ENCODE peak calls at places on chromosome 3, in seven cellular contexts. T is K562, M is GM23338, C is colonic mucosa, I is PC-3, R is astrocyte, W is uterus. Y is an unnamed sample.

GRCh38 chr3:184234224-184234623 is 4.8 kb downstream of the VWA5B2 start:
- DNase-seq in T (peak; percentile 43), M (peak; percentile 48), C (no peak), I (peak; percentile 95), R (peak; percentile 70), W (peak; percentile 49), Y (no peak)

GRCh38 chr3:136343873-136344281 is 93.7 kb downstream of the PCCB start:
- DNase-seq in T (peak; percentile 57), M (no peak), C (peak; percentile 93), I (peak; percentile 83), R (peak; percentile 98), W (peak; percentile 70), Y (peak; percentile 92)

GRCh38 chr3:162295323-162295983 is 798.8 kb downstream of the OTOL1 start:
- DNase-seq in T (no peak), M (peak; percentile 1), C (no peak), I (peak; percentile 97), R (peak; percentile 98), W (no peak), Y (no peak)

GRCh38 chr3:14562441-14562840 is 22.3 kb upstream of the GRIP2 start:
- DNase-seq in T (no peak), M (no peak), C (no peak), I (no peak), R (peak; percentile 16), W (no peak), Y (no peak)

GRCh38 chr3:128424508-128425069 is 42.1 kb downstream of the DNAJB8 start:
- DNase-seq in T (peak; percentile 41), M (no peak), C (no peak), I (peak; percentile 49), R (peak; percentile 42), W (peak; percentile 39), Y (no peak)

GRCh38 chr3:196684548-196685407 is 27.3 kb downstream of the CEP19 start:
- DNase-seq in T (peak; percentile 63), M (peak; percentile 78), C (peak; percentile 75), I (peak; percentile 80), R (peak; percentile 14), W (peak; percentile 49), Y (peak; percentile 74)

GRCh38 chr3:64351713-64352595 is 126.7 kb upstream of the PRICKLE2 start:
- DNase-seq in T (no peak), M (no peak), C (no peak), I (no peak), R (peak; percentile 85), W (no peak), Y (no peak)

GRCh38 chr3:52986938-52987337 is 58.9 kb downstream of the SFMBT1 start:
- DNase-seq in T (no peak), M (peak; percentile 57), C (no peak), I (no peak), R (peak; percentile 22), W (no peak), Y (no peak)

GRCh38 chr3:150150633-150151032 is 179.9 kb upstream of the PFN2 start:
- DNase-seq in T (no peak), M (no peak), C (no peak), I (peak; percentile 13), R (no peak), W (no peak), Y (no peak)

GRCh38 chr3:180332608-180333007 is 269.4 kb upstream of the TTC14 start:
- DNase-seq in T (no peak), M (no peak), C (no peak), I (no peak), R (no peak), W (no peak), Y (no peak)

GRCh38 chr3:72977463-72977862 is 19.1 kb upstream of the PPP4R2 start:
- DNase-seq in T (no peak), M (no peak), C (no peak), I (no peak), R (no peak), W (no peak), Y (no peak)

GRCh38 chr3:134052370-134052769 is 22.6 kb upstream of the SLCO2A1 start:
- DNase-seq in T (no peak), M (no peak), C (no peak), I (no peak), R (no peak), W (no peak), Y (no peak)

GRCh38 chr3:46542344-46542743 is 23.8 kb downstream of the LRRC2 start:
- DNase-seq in T (no peak), M (no peak), C (no peak), I (peak; percentile 52), R (no peak), W (no peak), Y (no peak)

GRCh38 chr3:128133273-128133883 is 9.8 kb upstream of the RUVBL1 start:
- DNase-seq in T (no peak), M (peak; percentile 83), C (peak; percentile 36), I (peak; percentile 51), R (peak; percentile 34), W (no peak), Y (no peak)

GRCh38 chr3:128334086-128334650 is 132.5 kb downstream of the DNAJB8 start:
- DNase-seq in T (no peak), M (no peak), C (no peak), I (no peak), R (no peak), W (no peak), Y (no peak)

GRCh38 chr3:23629181-23629893 is 176.4 kb upstream of the UBE2E1 start:
- DNase-seq in T (no peak), M (no peak), C (peak; percentile 49), I (peak; percentile 77), R (peak; percentile 86), W (no peak), Y (no peak)

GRCh38 chr3:154323921-154324738 is at the start of gene DHX36:
- DNase-seq in T (peak; percentile 87), M (peak; percentile 97), C (peak; percentile 89), I (peak; percentile 84), R (peak; percentile 88), W (peak; percentile 90), Y (peak; percentile 92)

GRCh38 chr3:139425745-139426400 is 36.4 kb upstream of the COPB2 start:
- DNase-seq in T (no peak), M (no peak), C (no peak), I (peak; percentile 4), R (no peak), W (no peak), Y (no peak)

GRCh38 chr3:107662109-107662477 is 139.3 kb downstream of the BBX start:
- DNase-seq in T (no peak), M (no peak), C (peak; percentile 21), I (peak; percentile 33), R (peak; percentile 79), W (peak; percentile 34), Y (no peak)

GRCh38 chr3:63921741-63922482 is 9.7 kb upstream of the SCAANT1 start:
- DNase-seq in T (no peak), M (no peak), C (no peak), I (no peak), R (no peak), W (no peak), Y (no peak)

GRCh38 chr3:55434789-55435188 is 52.3 kb downstream of the WNT5A start:
- DNase-seq in T (peak; percentile 19), M (peak; percentile 81), C (peak; percentile 49), I (peak; percentile 73), R (no peak), W (no peak), Y (no peak)

GRCh38 chr3:10945683-10946287 is 46.8 kb upstream of the SLC6A1 start:
- DNase-seq in T (peak; percentile 89), M (peak; percentile 90), C (peak; percentile 40), I (peak; percentile 77), R (no peak), W (peak; percentile 52), Y (no peak)

GRCh38 chr3:196179380-196180308 is 31.6 kb downstream of the ZDHHC19 start:
- DNase-seq in T (peak; percentile 68), M (peak; percentile 73), C (no peak), I (peak; percentile 73), R (peak; percentile 93), W (no peak), Y (no peak)

GRCh38 chr3:124361566-124361965 is 368.7 kb upstream of the UMPS start:
- DNase-seq in T (no peak), M (no peak), C (peak; percentile 67), I (no peak), R (no peak), W (no peak), Y (no peak)

GRCh38 chr3:124363451-124363850 is 366.8 kb upstream of the UMPS start:
- DNase-seq in T (no peak), M (no peak), C (no peak), I (peak; percentile 56), R (peak; percentile 89), W (no peak), Y (no peak)

GRCh38 chr3:124360626-124361025 is 368.7 kb upstream of the ROPN1 start:
- DNase-seq in T (no peak), M (peak; percentile 91), C (no peak), I (no peak), R (peak; percentile 26), W (no peak), Y (no peak)

GRCh38 chr3:124364230-124365022 is 365.8 kb upstream of the UMPS start:
- DNase-seq in T (no peak), M (no peak), C (no peak), I (no peak), R (no peak), W (no peak), Y (no peak)

GRCh38 chr3:124362418-124362817 is 367.8 kb upstream of the UMPS start:
- DNase-seq in T (no peak), M (no peak), C (peak; percentile 25), I (no peak), R (no peak), W (no peak), Y (no peak)
- H3K36me3 ChIP-seq in T (no peaks in the 10 kb centered on the region), M (no peaks in the 10 kb centered on the region), C (no peaks in the 10 kb centered on the region), I (no peaks in the 10 kb centered on the region), R (no peaks in the 10 kb centered on the region), W (no peaks in the 10 kb centered on the region), Y (no peaks in the 10 kb centered on the region)

GRCh38 chr3:194107126-194107525 is 28.8 kb upstream of the HES1 start:
- DNase-seq in T (no peak), M (no peak), C (no peak), I (no peak), R (no peak), W (no peak), Y (no peak)
- H3K4me1 ChIP-seq in T (no peaks in the 10 kb centered on the region), M (peaks cover 2% of the 10 kb centered on the region), C (peaks cover 1% of the 10 kb centered on the region), I (peaks cover 10% of the 10 kb centered on the region), R (no peaks in the 10 kb centered on the region), W (no peaks in the 10 kb centered on the region), Y (no peaks in the 10 kb centered on the region)

DNA sequence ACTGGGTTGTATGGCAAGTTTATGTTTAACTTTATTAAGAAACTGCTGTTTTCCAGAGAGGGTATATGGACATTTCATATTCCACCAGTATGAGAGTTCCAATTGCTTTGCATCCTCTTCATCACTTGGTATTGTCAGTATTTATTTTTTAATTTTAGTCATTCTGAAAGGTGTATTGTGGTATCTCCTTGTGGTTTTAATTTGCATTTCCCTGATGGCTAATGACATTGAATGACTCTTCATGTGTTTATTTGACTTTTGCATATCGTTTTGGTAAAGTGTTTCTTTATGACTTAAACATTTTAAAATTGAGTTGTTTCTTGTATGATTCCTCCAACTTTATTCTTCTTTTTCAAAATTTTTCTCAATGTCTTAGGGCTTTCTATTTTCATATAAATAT is 44.4 kb downstream of the IL1RAP start:
- DNase-seq in T (no peak), M (no peak), C (no peak), I (no peak), R (no peak), W (no peak), Y (no peak)
- TF ChIP-seq CTCF in T (no peak), M (no peak), C (no peak), I (no peak), R (no peak), W (no peak), Y (no peak)

DNA sequence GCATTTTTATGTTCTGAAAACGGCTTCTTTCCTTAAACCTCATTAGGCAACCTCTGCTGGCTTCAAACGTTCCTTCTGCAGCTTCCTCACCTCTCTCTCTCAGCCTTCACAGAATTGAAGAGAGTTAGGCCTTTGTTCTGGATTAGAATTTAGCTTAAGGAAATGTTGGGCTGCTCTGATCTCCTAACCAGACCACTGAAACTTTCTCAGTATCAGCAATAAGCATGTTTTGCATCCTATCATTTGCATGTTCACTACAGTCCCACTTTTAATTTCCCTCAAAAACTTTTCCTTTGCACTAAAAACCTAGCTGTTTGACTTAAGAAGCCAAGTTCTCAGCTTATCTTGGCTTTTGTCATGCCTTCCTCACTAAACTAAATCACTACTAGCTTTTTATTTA is 49.5 kb downstream of the SMARCC1 start:
- DNase-seq in T (no peak), M (no peak), C (no peak), I (no peak), R (no peak), W (no peak), Y (no peak)
- H3K36me3 ChIP-seq in T (peaks cover 94% of the 10 kb centered on the region), M (peaks cover 78% of the 10 kb centered on the region), C (peaks cover 12% of the 10 kb centered on the region), I (peaks cover 68% of the 10 kb centered on the region), R (peaks cover 48% of the 10 kb centered on the region), W (no peaks in the 10 kb centered on the region), Y (peaks cover 48% of the 10 kb centered on the region)

Y was measured in right atrium auricular region.